ENCODE peak calls at places on chromosomes 7 and 10, in five cellular contexts. R is T-helper 9 cell, C is Calu3, N is HuH-7.5, O is cardiac fibroblast. L is an unnamed sample.

GRCh38 chr10:72421895-72422540 is 67.3 kb upstream of the DNAJB12 start:
- DNase-seq in C (no peak), N (no peak), O (no peak), R (no peak), L (no peak)

GRCh38 chr7:28957064-28957821 is 887 bp downstream of the TRIL start:
- DNase-seq in O (peak), C (no peak), N (no peak), R (no peak), L (no peak)

GRCh38 chr7:149422914-149423285 is 38.0 kb downstream of the ZNF777 start:
- DNase-seq in C (peak), O (no peak), N (peak), R (peak), L (peak)

GRCh38 chr7:155685070-155685790 is 40.8 kb downstream of the RBM33 start:
- DNase-seq in C (no peak), R (no peak), O (no peak), N (no peak), L (peak)

GRCh38 chr10:59741048-59741447 is 12.2 kb downstream of the MRLN start:
- DNase-seq in C (no peak), R (no peak), N (no peak), O (no peak), L (no peak)

GRCh38 chr10:29517352-29517923 is 117.3 kb downstream of the SVIL start:
- DNase-seq in O (peak), C (peak), N (peak), R (no peak), L (no peak)

GRCh38 chr7:128027485-128027980 is 3.7 kb downstream of the LRRC4 start:
- DNase-seq in N (no peak), C (no peak), O (no peak), R (no peak), L (no peak)

GRCh38 chr7:3979956-3980643 is 679.0 kb downstream of the SDK1 start:
- DNase-seq in R (no peak), C (no peak), O (peak), N (no peak), L (no peak)

GRCh38 chr7:155862088-155862487 is 49.8 kb upstream of the SHH start:
- DNase-seq in R (no peak), C (no peak), O (no peak), N (no peak), L (no peak)

GRCh38 chr7:83866587-83866986 is 217.6 kb upstream of the SEMA3E start:
- DNase-seq in O (no peak), N (no peak), C (no peak), R (no peak), L (no peak)

GRCh38 chr10:133464582-133465031 is 10.9 kb downstream of the SCART1 start:
- DNase-seq in O (no peak), N (no peak), C (no peak), R (no peak), L (no peak)

GRCh38 chr10:131207584-131208532 is 103.7 kb downstream of the TCERG1L start:
- DNase-seq in N (no peak), R (no peak), C (no peak), O (no peak), L (no peak)

GRCh38 chr7:144035385-144035784 is 13.4 kb upstream of the OR2A5 start:
- DNase-seq in O (no peak), R (no peak), N (no peak), C (no peak), L (no peak)

GRCh38 chr7:30681262-30682130 is 760 bp downstream of the CRHR2 start:
- DNase-seq in N (no peak), O (no peak), R (no peak), C (no peak), L (no peak)

GRCh38 chr10:62623223-62623622 is 181.3 kb upstream of the ADO start:
- DNase-seq in O (no peak), C (no peak), R (no peak), N (no peak), L (no peak)

GRCh38 chr10:132571565-132572544 is 34.3 kb downstream of the INPP5A start:
- DNase-seq in N (peak), O (peak), R (no peak), C (peak), L (no peak)

GRCh38 chr7:134908289-134908688 is 78.0 kb upstream of the AGBL3 start:
- DNase-seq in O (peak), R (no peak), C (no peak), N (no peak), L (no peak)

GRCh38 chr7:153529651-153530165 is 522.5 kb upstream of the DPP6 start:
- DNase-seq in C (no peak), R (no peak), N (no peak), O (no peak), L (no peak)

GRCh38 chr10:125102821-125103220 is 57.5 kb downstream of the CTBP2 start:
- DNase-seq in O (no peak), C (no peak), N (no peak), R (no peak), L (no peak)

GRCh38 chr10:74058071-74058470 is 60.2 kb downstream of the VCL start:
- DNase-seq in C (no peak), N (no peak), R (no peak), O (no peak), L (no peak)

GRCh38 chr10:30284860-30285594 is 64.1 kb downstream of the MTPAP start:
- DNase-seq in C (peak), O (peak), R (no peak), N (no peak), L (no peak)

GRCh38 chr7:135859548-135859947 is 110.9 kb upstream of the FAM180A start:
- DNase-seq in O (peak), R (no peak), C (no peak), N (no peak), L (no peak)

GRCh38 chr7:31192996-31193395 is 140.9 kb downstream of the ADCYAP1R1 start:
- DNase-seq in O (peak), C (peak), R (no peak), N (peak), L (no peak)

GRCh38 chr10:69721690-69722310 is 79.9 kb upstream of the COL13A1 start:
- DNase-seq in N (no peak), O (peak), R (no peak), C (no peak), L (no peak)